ENCODE peak calls at places on chromosomes 16 and 17, in six cellular contexts. W, F, C, A, L and V are unnamed samples.

GRCh38 chr16:85253127-85253941 is 141.1 kb upstream of the CIBAR2 start:
- DNase-seq in W (peak), L (peak), A (peak), C (no peak), F (peak), V (peak)

GRCh38 chr17:56902350-56902749 is 11.5 kb downstream of the TRIM25 start:
- DNase-seq in C (no peak), L (peak), F (no peak), A (peak), W (no peak), V (no peak)

GRCh38 chr16:81996664-81997529 is 14.4 kb downstream of the SDR42E1 start:
- DNase-seq in A (peak), F (peak), L (peak), W (peak), C (no peak), V (peak)

GRCh38 chr16:84791501-84791900 is 28.3 kb upstream of the CRISPLD2 start:
- DNase-seq in L (no peak), F (no peak), A (no peak), C (no peak), W (no peak), V (no peak)

GRCh38 chr17:38602453-38602852 is 3.3 kb downstream of the SRCIN1 start:
- DNase-seq in F (no peak), L (no peak), A (no peak), W (no peak), C (no peak), V (no peak)

GRCh38 chr17:7839890-7840260 is 5.9 kb downstream of the KDM6B start:
- DNase-seq in F (peak), A (peak), W (no peak), L (no peak), C (no peak), V (peak)

GRCh38 chr17:310111-311010 is 42.2 kb downstream of the RPH3AL start:
- DNase-seq in W (no peak), L (no peak), C (no peak), A (no peak), F (no peak), V (no peak)

GRCh38 chr16:10168258-10168657 is 14.0 kb downstream of the GRIN2A start:
- DNase-seq in F (no peak), W (no peak), C (no peak), A (no peak), L (no peak), V (no peak)

GRCh38 chr17:20156196-20157077 is 147.3 kb downstream of the SPECC1 start:
- DNase-seq in A (peak), F (peak), W (peak), L (peak), C (no peak), V (peak)

GRCh38 chr17:29124931-29125270 is 55.3 kb downstream of the MYO18A start:
- DNase-seq in W (peak), C (no peak), A (no peak), L (no peak), F (no peak), V (no peak)

GRCh38 chr16:81264386-81264785 is 25.9 kb downstream of the BCO1 start:
- DNase-seq in A (no peak), L (no peak), W (no peak), F (no peak), C (no peak), V (no peak)

GRCh38 chr16:49024896-49025295 is 256.7 kb downstream of the CBLN1 start:
- DNase-seq in A (no peak), C (no peak), W (no peak), F (no peak), L (no peak), V (no peak)

GRCh38 chr16:69563605-69564580 is 1.9 kb upstream of the NFAT5 start:
- DNase-seq in A (peak), F (peak), W (no peak), C (peak), L (peak), V (peak)

GRCh38 chr16:12539185-12539929 is 264.3 kb downstream of the CPPED1 start:
- DNase-seq in A (no peak), L (no peak), C (peak), F (no peak), W (no peak), V (peak)

GRCh38 chr17:77645441-77646430 is 312.8 kb upstream of the TNRC6C start:
- DNase-seq in L (no peak), F (no peak), A (no peak), W (no peak), C (no peak), V (peak)

GRCh38 chr17:83173997-83174858 is 94.8 kb downstream of the METRNL start:
- DNase-seq in F (peak), L (no peak), C (no peak), A (peak), W (no peak), V (peak)
- TF ChIP-seq MAX in F (no peak), L (no peak), C (no peak), A (peak), W (no peak), V (no peak)

GRCh38 chr17:18184143-18185007 is 747 bp downstream of the ALKBH5 start:
- DNase-seq in C (no peak), L (peak), W (peak), F (no peak), A (peak), V (peak)
- TF ChIP-seq MYC in C (no peak), L (no peak), W (no peak), F (peak), A (no peak), V (no peak)

GRCh38 chr16:66988197-66988788 is at the start of gene CES4A:
- DNase-seq in W (no peak), L (no peak), A (no peak), C (no peak), F (peak), V (no peak)
- TF ChIP-seq MAX in W (no peak), L (no peak), A (no peak), C (no peak), F (peak), V (no peak)

DNA sequence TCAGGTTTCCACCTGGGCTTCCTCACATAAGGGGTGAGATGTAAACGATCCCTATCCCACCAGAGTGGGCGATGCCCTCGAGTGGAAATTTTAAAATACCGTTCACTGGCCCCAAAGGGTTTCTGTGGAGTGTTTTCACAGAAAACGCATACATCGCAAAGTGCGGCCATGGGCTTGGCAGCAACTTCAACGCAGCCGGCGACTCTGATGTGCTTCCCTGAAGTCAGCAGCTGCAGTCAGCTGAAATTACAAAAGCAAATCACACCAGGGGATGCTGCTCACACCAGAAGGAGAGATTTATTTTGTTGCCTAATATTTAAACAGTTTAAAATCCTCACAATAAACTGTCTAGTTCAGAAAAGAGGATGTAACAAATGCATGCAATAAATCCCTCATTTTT is 17.6 kb upstream of the XYLT2 start:
- DNase-seq in A (no peak), C (no peak), L (no peak), F (no peak), W (no peak), V (no peak)
- TF ChIP-seq MYC in A (no peak), C (no peak), L (no peak), F (no peak), W (no peak), V (no peak)

DNA sequence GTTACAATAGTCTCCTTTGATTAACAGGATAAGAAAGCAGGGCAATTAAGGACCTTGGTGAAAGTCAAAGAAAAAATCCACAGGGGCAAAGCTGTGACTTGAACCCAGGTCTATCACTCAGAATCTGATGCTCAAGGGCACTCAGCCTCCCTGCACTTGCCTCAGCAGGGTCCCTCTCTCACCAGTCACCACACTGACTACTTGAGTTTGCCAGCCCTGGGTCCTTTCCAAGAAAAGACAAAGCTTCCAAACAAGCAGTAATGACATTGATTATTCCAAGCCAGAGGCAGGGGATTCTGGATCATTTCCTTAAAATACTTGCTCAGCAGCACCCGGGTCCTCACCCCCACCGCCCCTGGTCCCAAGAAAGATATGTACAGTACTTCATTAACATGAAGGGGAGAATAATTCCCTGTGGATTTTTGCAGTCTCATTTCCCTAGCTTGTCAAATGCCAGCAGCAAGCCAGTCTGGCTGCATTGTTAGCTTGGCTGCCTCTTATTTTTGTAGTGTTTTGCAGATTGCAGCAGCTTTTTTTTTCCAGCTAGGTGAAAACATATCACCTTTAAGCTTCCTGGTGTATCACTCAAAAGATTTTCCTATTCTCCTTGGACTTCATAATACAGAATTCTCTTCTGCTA is 83.2 kb upstream of the GNAO1 start:
- DNase-seq in L (no peak), F (no peak), W (no peak), A (no peak), C (no peak), V (no peak)
- TF ChIP-seq MAX in L (no peak), F (no peak), W (no peak), A (no peak), C (no peak), V (no peak)

DNA sequence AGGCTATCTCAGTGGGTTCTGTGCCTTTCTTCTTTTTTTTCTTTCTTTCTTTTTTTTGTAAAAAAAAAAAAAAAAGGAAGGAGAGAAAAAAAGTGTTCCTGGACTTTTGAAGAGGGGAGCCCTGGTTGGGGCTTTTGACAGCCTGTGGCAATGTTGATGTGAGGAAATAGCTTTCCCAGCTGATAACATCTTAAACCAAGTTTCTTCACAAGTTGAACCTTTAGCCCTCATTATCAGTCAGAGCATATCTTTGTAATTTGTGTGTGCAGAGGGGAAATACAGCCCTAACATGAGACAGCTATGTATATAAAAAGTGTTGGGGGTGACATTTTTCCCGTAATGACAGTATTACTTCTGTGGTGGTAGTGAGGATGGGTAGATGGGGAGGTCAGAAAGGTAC is 221.1 kb downstream of the FTO start:
- DNase-seq in W (no peak), A (no peak), F (peak), C (no peak), L (no peak), V (peak)
- TF ChIP-seq MYC in W (no peak), A (no peak), F (no peak), C (no peak), L (no peak), V (no peak)

GRCh38 chr17:31674717-31675349 is 184.2 kb downstream of the COPRS start:
- DNase-seq in A (no peak), C (no peak), W (no peak), L (no peak), F (no peak), V (no peak)
- TF ChIP-seq MAX in A (no peak), C (no peak), W (no peak), L (no peak), F (no peak), V (no peak)

GRCh38 chr17:50039058-50039457 is 16.9 kb upstream of the ITGA3 start:
- DNase-seq in C (no peak), F (no peak), W (no peak), L (no peak), A (no peak), V (no peak)

GRCh38 chr17:50035421-50035879 is 20.5 kb upstream of the ITGA3 start:
- DNase-seq in C (no peak), W (peak), L (no peak), A (no peak), F (peak), V (no peak)

GRCh38 chr17:50036455-50037320 is 19.2 kb upstream of the ITGA3 start:
- DNase-seq in F (no peak), A (no peak), W (no peak), C (no peak), L (no peak), V (no peak)

GRCh38 chr17:50035930-50036329 is 20.0 kb upstream of the ITGA3 start:
- DNase-seq in A (no peak), F (no peak), C (no peak), L (no peak), W (no peak), V (no peak)

DNA sequence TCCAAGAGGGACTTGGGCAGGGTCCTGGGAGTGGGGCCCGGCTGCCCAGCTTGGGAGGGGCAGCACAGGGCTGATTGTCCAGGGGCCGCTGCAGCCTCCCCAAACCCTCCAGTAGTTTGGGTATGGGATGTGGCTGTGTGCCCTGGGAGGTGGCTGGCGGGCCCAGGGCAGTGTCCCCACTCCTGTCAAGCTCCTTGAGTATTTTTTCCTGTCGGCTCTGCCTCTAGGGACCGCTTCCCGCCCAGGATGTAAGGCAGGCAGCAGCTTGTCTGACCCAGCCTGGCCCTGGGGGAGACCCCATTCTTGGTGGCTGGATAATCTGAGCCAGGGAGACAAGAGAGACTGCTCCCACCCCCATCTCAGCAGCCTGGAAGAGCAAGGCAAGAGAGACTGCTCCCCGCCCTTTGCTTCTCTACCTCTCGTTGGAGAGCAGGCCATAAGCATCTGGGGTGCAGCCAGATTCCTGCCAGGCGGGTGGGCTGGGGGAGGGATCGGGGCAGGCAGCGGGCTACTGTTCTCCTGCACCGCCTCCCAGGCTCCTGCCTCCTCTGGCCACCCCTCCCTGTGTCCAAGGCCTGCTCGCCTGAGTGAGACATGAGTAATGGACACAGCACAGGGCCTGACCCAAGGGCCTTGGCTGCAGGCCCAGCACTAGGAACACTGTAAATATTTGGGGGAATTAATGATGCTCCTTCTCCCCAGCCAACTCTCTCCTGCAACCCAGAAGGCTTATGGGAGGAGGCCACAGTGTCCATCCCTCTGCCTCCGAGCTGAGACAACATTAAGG is 18.4 kb upstream of the ITGA3 start:
- DNase-seq in C (no peak), F (no peak), L (no peak), W (no peak), A (peak), V (no peak)
- TF ChIP-seq MYC in C (no peak), F (no peak), L (no peak), W (no peak), A (no peak), V (no peak)

GRCh38 chr16:83338941-83339340 is 468.8 kb upstream of the HSBP1 start:
- DNase-seq in F (no peak), C (no peak), W (no peak), A (no peak), L (peak), V (peak)
- TF ChIP-seq MAX in F (no peak), C (no peak), W (no peak), A (no peak), L (no peak), V (no peak)

DNA sequence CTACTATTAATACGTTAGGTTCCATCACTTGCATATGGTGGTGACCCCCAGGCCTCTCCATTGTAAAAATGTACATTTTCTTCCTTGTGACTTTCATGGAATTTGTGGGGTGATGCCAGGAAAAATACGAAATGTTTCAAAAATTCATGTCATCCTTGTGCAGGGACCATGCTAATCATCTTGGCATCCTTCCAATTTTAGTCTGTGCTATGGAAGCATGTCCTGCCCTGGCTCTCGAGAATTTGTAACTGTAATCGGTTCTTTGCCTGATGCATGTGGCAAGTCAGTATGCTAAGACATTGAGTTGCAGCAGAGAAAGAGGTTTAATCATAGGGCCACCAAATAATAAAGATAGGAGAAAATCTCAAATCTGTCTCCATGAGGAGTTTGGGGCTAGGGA is 14.3 kb upstream of the GINS3 start:
- DNase-seq in F (no peak), A (no peak), C (no peak), L (peak), W (no peak), V (no peak)
- TF ChIP-seq MYC in F (no peak), A (no peak), C (no peak), L (no peak), W (no peak), V (no peak)